ENCODE peak calls at places on chromosome 16, in ten cellular contexts. M, I, W, Q, C, H, S, E, R and F are unnamed samples.

GRCh38 chr16:2426941-2427361 is 2.3 kb upstream of the CCNF start:
- DNase-seq in M (no peak), R (no peak), Q (no peak), S (no peak), C (no peak), I (no peak), W (no peak), H (no peak), E (no peak), F (no peak)

GRCh38 chr16:23494188-23494587 is 16.1 kb downstream of the GGA2 start:
- DNase-seq in R (no peak), H (no peak), Q (no peak), M (no peak), S (no peak), W (no peak), C (no peak), I (no peak), E (no peak), F (no peak)

GRCh38 chr16:55508271-55508921 is 476 bp upstream of the LPCAT2 start:
- DNase-seq in S (no peak), M (no peak), E (no peak), I (no peak), C (no peak), H (no peak), W (no peak), R (no peak), Q (no peak), F (no peak)

GRCh38 chr16:71626858-71627213 is 852 bp downstream of the MARVELD3 start:
- DNase-seq in W (peak), M (no peak), S (no peak), E (no peak), H (no peak), I (no peak), R (no peak), Q (no peak), C (no peak), F (no peak)

GRCh38 chr16:17194190-17194780 is 276.5 kb downstream of the XYLT1 start:
- DNase-seq in S (no peak), H (peak), M (peak), Q (no peak), R (peak), E (peak), C (peak), W (peak), I (peak), F (peak)

GRCh38 chr16:72126429-72126765 is 32.8 kb downstream of the DHX38 start:
- DNase-seq in E (no peak), Q (no peak), C (no peak), I (no peak), M (no peak), R (no peak), S (no peak), H (peak), W (no peak), F (no peak)

GRCh38 chr16:22734313-22734869 is 79.6 kb upstream of the HS3ST2 start:
- DNase-seq in W (no peak), H (no peak), Q (no peak), R (no peak), M (no peak), S (no peak), I (no peak), C (no peak), E (no peak), F (no peak)

GRCh38 chr16:86585821-86586611 is 7.7 kb downstream of the FOXL1 start:
- DNase-seq in W (no peak), S (no peak), M (peak), R (no peak), E (no peak), I (no peak), C (no peak), H (no peak), Q (no peak), F (peak)

GRCh38 chr16:24257965-24258364 is 1.8 kb downstream of the CACNG3 start:
- DNase-seq in C (no peak), S (no peak), H (peak), I (no peak), R (no peak), M (no peak), E (no peak), W (no peak), Q (no peak), F (no peak)

GRCh38 chr16:1543085-1543896 is 9.8 kb downstream of the TMEM204 start:
- DNase-seq in R (peak), E (peak), Q (no peak), I (peak), S (peak), M (peak), C (peak), W (peak), H (peak), F (peak)

GRCh38 chr16:87447323-87447722 is 45.5 kb downstream of the ZCCHC14 start:
- DNase-seq in R (no peak), Q (no peak), S (no peak), W (no peak), M (peak), H (no peak), C (no peak), E (no peak), I (no peak), F (no peak)

GRCh38 chr16:48949636-48950035 is 332.0 kb downstream of the CBLN1 start:
- DNase-seq in R (no peak), S (no peak), I (no peak), E (no peak), Q (no peak), H (no peak), M (no peak), W (no peak), C (no peak), F (peak)

GRCh38 chr16:85245307-85246172 is 133.3 kb upstream of the CIBAR2 start:
- DNase-seq in E (peak), R (peak), M (peak), Q (peak), C (peak), I (peak), W (peak), S (no peak), H (peak), F (peak)

GRCh38 chr16:11585460-11586374 is 1.0 kb downstream of the LITAF start:
- DNase-seq in W (no peak), E (peak), R (no peak), C (peak), H (no peak), I (peak), M (peak), Q (no peak), S (peak), F (peak)

GRCh38 chr16:19130852-19131808 is 17.4 kb downstream of the ITPRIPL2 start:
- DNase-seq in C (peak), I (peak), R (peak), Q (no peak), M (peak), W (no peak), S (peak), E (peak), H (peak), F (peak)

GRCh38 chr16:86622700-86623615 is 44.6 kb downstream of the FOXL1 start:
- DNase-seq in Q (no peak), S (no peak), H (no peak), I (no peak), R (no peak), E (no peak), M (no peak), C (no peak), W (no peak), F (no peak)

GRCh38 chr16:87202346-87202745 is 114.8 kb downstream of the C16orf95 start:
- DNase-seq in W (no peak), H (no peak), M (peak), E (no peak), S (no peak), R (no peak), C (no peak), Q (no peak), I (no peak), F (no peak)

GRCh38 chr16:70473446-70474319 is 19.3 kb downstream of the FCSK start:
- DNase-seq in M (no peak), E (no peak), R (no peak), H (peak), Q (no peak), I (no peak), S (no peak), C (no peak), W (no peak), F (no peak)

GRCh38 chr16:320206-320605 is 32.3 kb downstream of the AXIN1 start:
- DNase-seq in S (no peak), M (no peak), R (no peak), W (no peak), I (no peak), E (no peak), H (no peak), Q (no peak), C (no peak), F (no peak)

GRCh38 chr16:3509470-3509928 is 8.7 kb downstream of the CLUAP1 start:
- DNase-seq in R (no peak), W (no peak), S (no peak), I (no peak), M (no peak), E (peak), H (no peak), Q (peak), C (no peak), F (no peak)

GRCh38 chr16:80803341-80804060 is 897 bp downstream of the CDYL2 start:
- DNase-seq in Q (no peak), I (no peak), E (no peak), S (no peak), W (no peak), R (peak), H (no peak), M (peak), C (peak), F (no peak)

GRCh38 chr16:84907575-84907974 is 87.8 kb downstream of the CRISPLD2 start:
- DNase-seq in H (no peak), Q (no peak), W (no peak), M (peak), C (peak), S (no peak), R (no peak), E (no peak), I (no peak), F (no peak)

GRCh38 chr16:17470871-17471744 is at the start of gene XYLT1:
- DNase-seq in R (peak), H (no peak), E (no peak), M (peak), W (no peak), Q (no peak), I (peak), C (peak), S (no peak), F (peak)

GRCh38 chr16:85234310-85235235 is 122.3 kb upstream of the CIBAR2 start:
- DNase-seq in I (peak), R (peak), Q (no peak), E (peak), H (no peak), S (no peak), W (no peak), M (peak), C (peak), F (peak)

GRCh38 chr16:30033270-30033669 is 2.2 kb upstream of the TLCD3B start:
- DNase-seq in R (no peak), C (no peak), Q (no peak), H (peak), E (no peak), M (no peak), S (no peak), W (no peak), I (no peak), F (no peak)

GRCh38 chr16:24800586-24800985 is 45.2 kb upstream of the SLC5A11 start:
- DNase-seq in W (no peak), I (no peak), Q (no peak), E (peak), R (no peak), C (no peak), M (peak), H (no peak), S (no peak), F (no peak)

GRCh38 chr16:30533748-30534367 is 800 bp downstream of the ZNF747 start:
- DNase-seq in Q (no peak), W (no peak), C (no peak), M (peak), S (no peak), R (no peak), I (no peak), E (peak), H (peak), F (peak)

GRCh38 chr16:5928476-5929055 is 831.0 kb upstream of the EEF2KMT start:
- DNase-seq in E (peak), Q (no peak), H (no peak), W (no peak), R (no peak), S (no peak), I (no peak), C (no peak), M (no peak), F (no peak)

GRCh38 chr16:81243927-81244326 is 5.4 kb downstream of the BCO1 start:
- DNase-seq in I (no peak), C (no peak), S (no peak), H (no peak), M (no peak), E (no peak), R (no peak), Q (no peak), W (no peak), F (no peak)